ENCODE peak calls at places on chromosomes 2 and 18, in five cellular contexts. W is fibroblast of lung, L is SK-N-SH, Q is astrocyte, B is neural progenitor cell. R is an unnamed sample. For H4K20me1, the result is how much of the 10 kb centered on the place peaks cover.

GRCh38 chr2:72040629-72041403 is 106.8 kb downstream of the CYP26B1 start:
- DNase-seq in B (no peak), L (no peak), W (no peak), Q (peak), R (no peak)

GRCh38 chr2:8514748-8515389 is 167.0 kb upstream of the ID2 start:
- DNase-seq in B (no peak), W (no peak), Q (no peak), L (no peak), R (no peak)

GRCh38 chr2:152693033-152693432 is 24.2 kb downstream of the PRPF40A start:
- DNase-seq in Q (no peak), W (no peak), B (no peak), L (no peak), R (no peak)

GRCh38 chr18:23827681-23828080 is 138.4 kb downstream of the LAMA3 start:
- DNase-seq in W (no peak), Q (no peak), L (no peak), B (no peak), R (no peak)

GRCh38 chr18:8626414-8627106 is 17.3 kb downstream of the RAB12 start:
- DNase-seq in Q (no peak), W (no peak), B (no peak), L (no peak), R (no peak)

GRCh38 chr2:176419591-176420071 is 150.4 kb downstream of the MTX2 start:
- DNase-seq in W (peak), Q (peak), B (no peak), L (no peak), R (peak)

GRCh38 chr2:197786010-197786877 is 1.1 kb upstream of the BOLL start:
- DNase-seq in B (peak), Q (no peak), L (peak), W (no peak), R (no peak)

GRCh38 chr2:216930716-216931115 is 70.9 kb upstream of the TNP1 start:
- DNase-seq in Q (no peak), L (no peak), W (no peak), B (no peak), R (no peak)

GRCh38 chr2:241772063-241772499 is 4.5 kb upstream of the GAL3ST2 start:
- DNase-seq in W (no peak), B (no peak), L (no peak), Q (no peak), R (peak)

GRCh38 chr2:62570861-62571698 is 65.1 kb upstream of the TMEM17 start:
- DNase-seq in B (peak), L (no peak), Q (peak), W (no peak), R (no peak)

GRCh38 chr2:143399679-143400078 is 270.5 kb downstream of the ARHGAP15 start:
- DNase-seq in B (no peak), Q (no peak), W (peak), L (no peak), R (no peak)

GRCh38 chr18:79402977-79403722 is 7.4 kb downstream of the NFATC1 start:
- DNase-seq in Q (no peak), W (no peak), B (no peak), L (no peak), R (no peak)

GRCh38 chr2:216690451-216691209 is 4.7 kb downstream of the IGFBP5 start:
- DNase-seq in B (peak), L (no peak), Q (peak), W (peak), R (no peak)

GRCh38 chr18:45073556-45073955 is 392.9 kb downstream of the SETBP1 start:
- DNase-seq in B (no peak), L (no peak), W (no peak), Q (no peak), R (no peak)

GRCh38 chr2:240851078-240851861 is 17.4 kb upstream of the AGXT start:
- DNase-seq in L (peak), W (peak), Q (peak), B (peak), R (peak)

GRCh38 chr2:239201531-239201876 is 199.3 kb downstream of the HDAC4 start:
- DNase-seq in W (no peak), L (no peak), Q (no peak), B (no peak), R (no peak)

GRCh38 chr2:219387284-219388126 is at the start of gene DNPEP:
- DNase-seq in L (peak), Q (peak), B (peak), W (peak), R (peak)

GRCh38 chr2:203706403-203706802 is at the start of gene CD28:
- DNase-seq in Q (no peak), L (no peak), B (no peak), W (no peak), R (no peak)

GRCh38 chr2:9165625-9166024 is 41.0 kb upstream of the ASAP2 start:
- DNase-seq in W (peak), Q (peak), B (no peak), L (no peak), R (no peak)

GRCh38 chr2:54597153-54597827 is 126.2 kb upstream of the EML6 start:
- DNase-seq in L (no peak), Q (peak), B (no peak), W (peak), R (no peak)

GRCh38 chr2:188452084-188452483 is 160.4 kb downstream of the GULP1 start:
- DNase-seq in W (no peak), Q (no peak), L (peak), B (no peak), R (no peak)

GRCh38 chr18:8754995-8755955 is 49.9 kb downstream of the MTCL1 start:
- DNase-seq in B (no peak), W (peak), L (no peak), Q (peak), R (no peak)

GRCh38 chr18:9615280-9615797 is 980 bp upstream of the PPP4R1 start:
- DNase-seq in W (no peak), Q (no peak), B (no peak), L (no peak), R (no peak)

GRCh38 chr2:214104219-214104618 is 306.6 kb upstream of the VWC2L start:
- DNase-seq in Q (no peak), B (no peak), L (no peak), W (no peak), R (no peak)

GRCh38 chr2:136378712-136379595 is 261.0 kb upstream of the CXCR4 start:
- DNase-seq in Q (peak), B (peak), L (peak), W (peak), R (peak)

GRCh38 chr2:65199891-65200290 is 27.7 kb upstream of the ACTR2 start:
- DNase-seq in W (no peak), L (no peak), Q (peak), B (no peak), R (no peak)

DNA sequence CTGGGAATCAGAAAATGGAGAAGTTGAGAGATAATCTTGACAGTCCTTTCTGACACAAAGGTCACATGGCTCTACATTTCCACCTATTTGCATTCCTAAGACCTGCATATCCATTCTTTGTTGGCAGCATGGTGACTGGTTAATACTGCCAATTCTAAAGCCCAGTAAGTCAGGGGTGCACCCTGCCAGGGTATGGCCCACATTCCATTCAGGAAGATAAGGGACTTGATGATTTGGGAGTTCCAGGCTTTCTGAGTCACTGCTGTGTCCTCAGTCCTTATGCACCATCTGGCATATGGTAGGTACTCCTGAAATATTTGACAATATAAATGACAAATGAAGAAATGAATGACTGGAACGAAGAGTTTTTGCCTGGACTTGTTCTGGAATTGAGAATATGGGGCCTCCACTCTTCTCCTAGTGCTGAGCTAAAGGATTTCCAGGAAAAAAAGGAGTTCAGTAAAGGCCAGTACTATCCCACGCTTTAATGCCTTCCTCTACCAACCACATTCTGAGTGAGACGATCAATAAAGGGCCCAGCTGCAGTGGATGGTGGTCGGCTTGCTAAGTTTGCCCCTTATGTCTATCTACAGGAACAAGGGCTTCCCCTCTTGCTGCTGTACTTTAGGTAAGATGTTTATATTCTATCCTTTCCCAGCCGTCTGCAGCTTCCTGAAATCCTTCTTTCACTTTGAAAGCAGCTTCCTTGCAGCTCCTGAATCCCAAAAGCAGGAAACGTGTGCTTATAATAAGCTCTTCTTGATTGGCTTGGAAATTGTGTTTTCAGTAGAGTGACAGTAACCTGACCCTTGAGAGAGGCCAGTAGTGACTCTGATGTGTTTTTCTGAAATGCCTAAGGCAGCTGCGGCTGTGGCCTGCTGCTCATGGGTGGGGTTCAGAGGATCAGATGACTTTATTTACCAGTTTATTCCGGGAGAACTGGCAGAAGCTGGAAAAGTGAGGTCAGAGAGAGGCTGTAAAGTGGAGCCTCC is 31.9 kb upstream of the EIF2AK3 start:
- DNase-seq in B (no peak), Q (peak), L (no peak), W (peak), R (no peak)
- H2AFZ ChIP-seq in B (no peak), Q (no peak), L (peak), W (peak), R (no peak)

GRCh38 chr2:42567806-42568429 is 514 bp upstream of the MTA3 start:
- DNase-seq in Q (no peak), B (peak), W (peak), L (no peak), R (peak)

GRCh38 chr2:42569883-42570282 is 1.5 kb downstream of the MTA3 start:
- DNase-seq in Q (no peak), L (peak), W (no peak), B (no peak), R (peak)

GRCh38 chr2:42568431-42569115 is at the start of gene MTA3:
- DNase-seq in Q (no peak), L (peak), W (peak), B (peak), R (peak)

GRCh38 chr2:42567389-42567788 is 1.0 kb upstream of the MTA3 start:
- DNase-seq in L (no peak), Q (peak), B (no peak), W (peak), R (peak)

DNA sequence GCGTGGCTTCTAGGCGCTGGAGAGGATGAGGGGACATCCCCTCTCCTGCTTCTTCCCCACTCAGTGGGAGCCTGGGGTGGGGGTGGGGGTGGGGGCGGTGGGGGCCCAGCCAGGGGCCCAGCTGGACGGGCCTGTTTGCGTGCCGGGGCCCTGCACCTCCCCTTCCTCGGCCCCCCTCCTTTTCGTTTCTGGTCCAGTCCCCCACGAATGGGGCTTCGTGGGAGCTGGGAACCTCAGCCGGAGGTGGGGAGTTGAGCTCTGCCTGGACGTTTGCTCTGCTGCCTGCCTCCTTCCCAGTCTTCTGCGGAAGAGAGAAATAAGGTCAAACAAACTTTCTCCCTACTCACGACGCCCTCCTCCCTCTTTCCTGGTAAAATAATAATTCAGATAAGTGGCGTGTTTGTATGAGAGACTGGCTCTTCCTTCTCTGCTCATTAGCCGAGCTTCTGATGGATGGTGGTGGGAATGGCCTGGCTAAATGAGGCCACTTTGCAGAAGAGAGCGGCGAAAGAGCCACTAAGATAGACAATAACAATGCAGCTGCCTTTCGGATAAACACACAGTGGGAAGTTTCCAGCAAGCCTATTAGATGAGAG is 782 bp downstream of the MTA3 start:
- DNase-seq in Q (peak), L (peak), B (peak), W (peak), R (peak)
- H4K20me1 ChIP-seq in Q (under half), L (under half), B (under half), W (under half), R (under half)

GRCh38 chr2:237097326-237097910 is 11.7 kb downstream of the COPS8 start:
- DNase-seq in Q (no peak), L (no peak), W (no peak), B (no peak), R (no peak)

GRCh38 chr2:237099804-237100203 is 14.1 kb downstream of the COPS8 start:
- DNase-seq in L (no peak), W (no peak), Q (no peak), B (no peak), R (no peak)

GRCh38 chr2:237097911-237098702 is 12.4 kb downstream of the COPS8 start:
- DNase-seq in W (peak), B (no peak), Q (peak), L (no peak), R (no peak)

GRCh38 chr2:237101118-237101979 is 15.7 kb downstream of the COPS8 start:
- DNase-seq in W (no peak), Q (no peak), L (no peak), B (peak), R (no peak)

DNA sequence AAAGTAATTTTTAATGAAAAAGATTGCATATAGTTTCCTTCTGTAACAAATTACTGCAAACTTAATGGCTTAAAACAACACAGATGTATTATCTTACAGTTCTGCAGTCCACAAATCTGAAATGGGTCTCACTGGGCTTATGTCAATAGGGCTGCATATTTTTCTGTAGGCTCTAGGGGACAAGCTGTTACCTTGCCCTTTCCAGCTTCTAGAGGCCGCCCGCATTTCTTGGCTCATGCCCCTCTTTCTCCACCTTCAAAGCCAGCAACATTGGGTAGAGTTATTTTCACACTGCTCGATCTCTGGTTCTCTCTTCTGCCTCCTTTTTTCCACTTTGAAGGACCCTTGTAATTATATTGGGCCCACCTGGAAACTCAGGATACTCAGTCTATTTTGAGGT is 16.7 kb downstream of the COPS8 start:
- DNase-seq in W (no peak), Q (no peak), B (no peak), L (no peak), R (no peak)
- H2AFZ ChIP-seq in W (no peak), Q (no peak), B (no peak), L (no peak), R (no peak)

GRCh38 chr18:58264846-58265245 is 220.8 kb downstream of the NEDD4L start:
- DNase-seq in B (no peak), Q (no peak), L (no peak), W (no peak), R (no peak)

GRCh38 chr18:58269931-58270330 is 225.9 kb downstream of the NEDD4L start:
- DNase-seq in L (no peak), W (no peak), Q (no peak), B (no peak), R (no peak)

GRCh38 chr18:58266291-58266690 is 222.3 kb downstream of the NEDD4L start:
- DNase-seq in B (no peak), L (no peak), W (no peak), Q (no peak), R (no peak)

GRCh38 chr18:58268849-58269248 is 224.8 kb downstream of the NEDD4L start:
- DNase-seq in L (no peak), B (no peak), W (no peak), Q (peak), R (no peak)

GRCh38 chr18:58267493-58267892 is 223.5 kb downstream of the NEDD4L start:
- DNase-seq in L (no peak), Q (no peak), B (no peak), W (no peak), R (no peak)
- H4K20me1 ChIP-seq in L (under half), Q (half or more), B (under half), W (under half), R (under half)

GRCh38 chr2:127164761-127165538 is 55.1 kb downstream of the CYP27C1 start:
- DNase-seq in L (no peak), B (no peak), Q (no peak), W (no peak), R (no peak)
- H2AFZ ChIP-seq in L (no peak), B (no peak), Q (no peak), W (no peak), R (no peak)

GRCh38 chr2:99780276-99780675 is 290.5 kb upstream of the REV1 start:
- DNase-seq in Q (no peak), B (no peak), L (no peak), W (no peak), R (no peak)
- H4K20me1 ChIP-seq in Q (under half), B (under half), L (under half), W (under half), R (under half)